ENCODE peak calls at places on chromosomes 13 and 19, in seven cellular contexts. J is IMR-90, W is HCT116, T is tibial nerve, M is breast epithelium, Z is GM12878, P is body of pancreas. S is an unnamed sample. For H3K4me1, the result is how much of the 10 kb centered on the place peaks cover.

GRCh38 chr13:106796280-106797047 is 228.5 kb upstream of the ARGLU1 start:
- DNase-seq in J (no peak), W (no peak), T (no peak), M (no peak), Z (peak), P (no peak), S (no peak)

GRCh38 chr13:48731957-48732569 is 78.3 kb downstream of the CYSLTR2 start:
- DNase-seq in J (no peak), W (peak), T (peak), M (no peak), Z (no peak), P (peak), S (peak)

GRCh38 chr13:48478401-48478800 is 54.5 kb downstream of the RCBTB2 start:
- DNase-seq in J (peak), W (no peak), T (no peak), M (no peak), Z (no peak), P (no peak), S (no peak)

GRCh38 chr13:58142952-58143351 is 511.4 kb downstream of the PCDH17 start:
- DNase-seq in J (no peak), W (no peak), T (no peak), M (no peak), Z (no peak), P (no peak), S (no peak)

GRCh38 chr13:43884221-43884620 is 4.5 kb downstream of the LACC1 start:
- DNase-seq in J (no peak), W (no peak), T (no peak), M (no peak), Z (no peak), P (no peak), S (no peak)

GRCh38 chr19:37867831-37868230 is 38.6 kb downstream of the WDR87 start:
- DNase-seq in J (peak), W (no peak), T (no peak), M (no peak), Z (no peak), P (no peak), S (no peak)

GRCh38 chr19:30333291-30334065 is 38.7 kb upstream of the ZNF536 start:
- DNase-seq in J (no peak), W (no peak), T (no peak), M (no peak), Z (no peak), P (no peak), S (no peak)

GRCh38 chr19:47729468-47729798 is 15.9 kb upstream of the NOP53 start:
- DNase-seq in J (peak), W (peak), T (peak), M (peak), Z (no peak), P (peak), S (no peak)

GRCh38 chr13:48637601-48638000 is 16.1 kb upstream of the CYSLTR2 start:
- DNase-seq in J (no peak), W (no peak), T (no peak), M (no peak), Z (no peak), P (no peak), S (no peak)

DNA sequence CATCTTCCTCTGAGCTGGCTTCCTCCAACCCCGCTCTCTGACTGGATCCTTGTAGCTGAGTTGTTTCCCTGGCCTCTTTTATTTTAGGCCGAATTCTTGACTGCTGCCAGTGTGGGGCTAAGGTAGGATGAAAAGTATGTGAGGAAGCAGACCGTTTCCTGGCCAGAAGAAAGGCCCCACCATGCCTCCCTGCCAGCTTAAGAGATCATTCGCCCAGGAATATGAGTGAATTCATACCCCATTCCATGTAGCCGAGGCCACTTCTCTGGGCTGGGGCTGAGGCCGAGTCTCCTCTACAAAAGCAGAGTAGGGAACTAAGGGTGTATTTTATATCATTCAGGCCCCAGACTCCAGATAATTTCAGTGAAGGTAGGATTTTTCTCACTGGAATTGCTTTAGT is 32.3 kb downstream of the NFIX start:
- DNase-seq in J (no peak), W (no peak), T (no peak), M (no peak), Z (no peak), P (no peak), S (no peak)
- H3K4me3 ChIP-seq in J (no peak), W (no peak), T (no peak), M (no peak), Z (no peak), P (no peak), S (no peak)

GRCh38 chr13:97261254-97262015 is 39.3 kb downstream of the MBNL2 start:
- DNase-seq in J (no peak), W (no peak), T (no peak), M (no peak), Z (no peak), P (no peak), S (no peak)

GRCh38 chr13:97258801-97259200 is 36.7 kb downstream of the MBNL2 start:
- DNase-seq in J (peak), W (no peak), T (no peak), M (no peak), Z (no peak), P (no peak), S (no peak)

GRCh38 chr13:97262058-97262457 is 39.9 kb downstream of the MBNL2 start:
- DNase-seq in J (no peak), W (no peak), T (no peak), M (no peak), Z (no peak), P (no peak), S (no peak)

GRCh38 chr13:97257800-97258799 is 36.0 kb downstream of the MBNL2 start:
- DNase-seq in J (peak), W (peak), T (peak), M (peak), Z (peak), P (peak), S (no peak)

GRCh38 chr13:97259787-97260641 is 37.9 kb downstream of the MBNL2 start:
- DNase-seq in J (peak), W (no peak), T (no peak), M (no peak), Z (no peak), P (no peak), S (no peak)
- H3K4me1 ChIP-seq in J (under half), W (half or more), T (under half), M (under half), Z (under half), P (half or more), S (under half)

GRCh38 chr19:18543814-18544475 is 572 bp upstream of the FKBP8 start:
- DNase-seq in J (peak), W (peak), T (peak), M (peak), Z (peak), P (peak), S (peak)
- TF ChIP-seq POLR2A in J (no peak), W (no peak), T (no peak), M (no peak), Z (peak), P (no peak), S (no peak)

GRCh38 chr19:35712910-35713845 is 4.6 kb upstream of the KMT2B start:
- DNase-seq in J (no peak), W (no peak), T (no peak), M (no peak), Z (peak), P (no peak), S (no peak)
- H3K4me3 ChIP-seq in J (no peak), W (no peak), T (no peak), M (no peak), Z (peak), P (no peak), S (no peak)

DNA sequence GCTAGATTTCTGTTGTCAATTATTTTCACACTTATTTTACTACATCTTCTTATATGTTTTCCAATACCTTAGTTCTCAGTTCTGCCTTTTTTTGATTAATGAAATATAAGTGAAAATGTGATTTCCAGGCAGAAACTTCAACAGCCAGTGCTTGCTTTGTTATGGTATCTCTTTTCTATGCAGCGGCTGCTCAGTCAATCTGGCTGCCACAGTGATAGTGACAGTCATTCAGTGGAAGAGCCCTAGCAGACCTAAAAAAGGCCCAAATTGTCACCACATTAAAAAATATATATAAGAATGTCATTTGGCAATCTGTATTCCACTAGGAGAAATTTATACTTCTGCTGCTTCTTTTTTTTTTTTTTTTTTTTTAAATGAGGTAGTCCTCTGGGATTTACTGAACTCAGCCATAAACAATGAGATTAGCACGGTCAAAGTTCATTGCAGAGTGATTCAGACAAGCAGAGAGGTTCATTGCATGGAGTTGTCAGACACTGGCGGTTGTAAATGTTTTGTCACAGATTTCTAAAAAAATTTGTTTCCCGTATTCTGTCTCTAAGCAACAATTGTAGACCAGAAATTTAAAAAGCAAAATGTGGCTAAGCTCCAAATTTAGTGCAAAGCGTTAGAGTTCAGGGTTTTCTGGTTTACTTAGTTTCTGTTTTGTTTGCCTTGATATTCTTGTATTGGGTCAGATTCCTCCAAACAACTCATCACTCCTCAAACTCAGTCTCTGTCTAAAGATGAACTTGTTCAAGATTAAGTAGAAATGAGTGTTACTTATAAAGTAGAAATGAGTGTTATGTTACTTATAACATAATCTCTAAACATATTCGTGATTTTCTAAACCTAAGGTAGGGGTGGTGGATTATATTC is 94.7 kb upstream of the PRR20A start:
- DNase-seq in J (no peak), W (no peak), T (no peak), M (no peak), Z (no peak), P (no peak), S (no peak)
- H3K4me1 ChIP-seq in J (under half), W (under half), T (under half), M (under half), Z (under half), P (under half), S (under half)

GRCh38 chr19:10503002-10503789 is at the start of gene KEAP1:
- DNase-seq in J (no peak), W (no peak), T (no peak), M (peak), Z (no peak), P (peak), S (peak)

GRCh38 chr19:10499550-10500246 is 3.5 kb downstream of the KEAP1 start:
- DNase-seq in J (no peak), W (no peak), T (no peak), M (no peak), Z (no peak), P (no peak), S (no peak)

GRCh38 chr19:10501971-10502523 is 1.1 kb downstream of the KEAP1 start:
- DNase-seq in J (peak), W (no peak), T (peak), M (peak), Z (no peak), P (peak), S (peak)

GRCh38 chr19:10500247-10500592 is 2.9 kb downstream of the KEAP1 start:
- DNase-seq in J (no peak), W (no peak), T (no peak), M (no peak), Z (no peak), P (no peak), S (no peak)

GRCh38 chr19:10502524-10503001 is 593 bp downstream of the KEAP1 start:
- DNase-seq in J (peak), W (peak), T (peak), M (peak), Z (peak), P (peak), S (peak)
- TF ChIP-seq POLR2A in J (peak), W (peak), T (peak), M (no peak), Z (peak), P (peak), S (no peak)

GRCh38 chr19:58380736-58381459 is at the start of gene ZNF837:
- DNase-seq in J (peak), W (peak), T (peak), M (peak), Z (peak), P (peak), S (peak)

GRCh38 chr19:58382997-58383603 is 2.3 kb upstream of the ZNF837 start:
- DNase-seq in J (no peak), W (no peak), T (no peak), M (no peak), Z (no peak), P (no peak), S (no peak)

GRCh38 chr19:58380037-58380735 is 644 bp downstream of the ZNF837 start:
- DNase-seq in J (no peak), W (no peak), T (no peak), M (no peak), Z (no peak), P (no peak), S (no peak)

GRCh38 chr19:58381460-58382220 is 810 bp upstream of the ZNF837 start:
- DNase-seq in J (no peak), W (no peak), T (no peak), M (no peak), Z (no peak), P (no peak), S (no peak)

GRCh38 chr19:58379276-58379675 is 1.6 kb downstream of the ZNF837 start:
- DNase-seq in J (no peak), W (no peak), T (no peak), M (no peak), Z (no peak), P (no peak), S (no peak)
- H3K4me3 ChIP-seq in J (no peak), W (peak), T (no peak), M (no peak), Z (peak), P (no peak), S (no peak)

DNA sequence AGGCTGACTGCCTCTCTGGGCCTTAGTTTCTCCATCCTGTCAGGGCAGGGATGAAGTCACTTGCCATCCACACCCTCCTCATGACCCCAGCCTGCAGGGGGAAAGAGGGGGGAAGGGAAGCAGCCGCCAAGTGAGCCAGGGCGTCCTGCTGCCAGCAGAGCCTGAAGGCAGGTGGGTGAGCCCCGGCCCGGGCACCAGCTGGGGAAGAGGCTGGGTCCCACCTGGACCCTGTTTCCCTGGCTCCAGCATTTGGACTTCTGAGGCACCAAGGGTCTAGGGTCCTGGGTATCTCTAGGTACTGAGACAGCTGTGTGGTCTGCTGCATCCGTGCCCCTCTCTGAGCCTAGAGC is 855 bp downstream of the ADAMTSL5 start:
- DNase-seq in J (no peak), W (no peak), T (no peak), M (no peak), Z (no peak), P (no peak), S (no peak)
- H3K4me1 ChIP-seq in J (under half), W (under half), T (under half), M (under half), Z (under half), P (under half), S (under half)